ENCODE peak calls at places on chromosomes 13 and 19, in five cellular contexts. K is WTC11, B is GM12878, C is HepG2, U is K562. Z is an unnamed sample.
A peak's percentile ranks its signal among the peaks of the same experiment; 100 is the strongest.

GRCh38 chr13:31951215-31951678 is 80.3 kb upstream of the FRY start:
- DNase-seq in U (no peak), B (peak; percentile 89), K (no peak), C (no peak), Z (no peak)

GRCh38 chr19:20077791-20078463 is at the start of gene ZNF90:
- DNase-seq in C (peak; percentile 88), B (peak; percentile 11), K (peak; percentile 95), U (peak; percentile 14), Z (peak; percentile 96)

GRCh38 chr19:18053571-18054219 is 33.0 kb downstream of the IL12RB1 start:
- DNase-seq in K (no peak), B (no peak), C (no peak), U (no peak), Z (no peak)

GRCh38 chr13:32045963-32046785 is 14.6 kb downstream of the FRY start:
- DNase-seq in C (peak; percentile 92), B (no peak), K (no peak), U (no peak), Z (no peak)

GRCh38 chr13:48142437-48142836 is 47.5 kb upstream of the MED4 start:
- DNase-seq in C (no peak), U (no peak), K (no peak), B (peak; percentile 56), Z (no peak)

GRCh38 chr19:10566408-10566657 is 523 bp upstream of the KRI1 start:
- DNase-seq in C (no peak), K (no peak), U (no peak), B (no peak), Z (no peak)

GRCh38 chr19:973726-974563 is 10.2 kb upstream of the WDR18 start:
- DNase-seq in U (no peak), C (no peak), K (no peak), B (no peak), Z (no peak)

GRCh38 chr13:46721054-46721453 is 75.9 kb downstream of the ESD start:
- DNase-seq in K (peak; percentile 32), B (no peak), U (peak; percentile 13), C (peak; percentile 33), Z (no peak)

GRCh38 chr13:100625447-100625846 is 36.9 kb upstream of the GGACT start:
- DNase-seq in K (no peak), C (no peak), U (no peak), B (no peak), Z (no peak)

GRCh38 chr19:43480574-43480973 is 15.2 kb upstream of the LYPD3 start:
- DNase-seq in U (no peak), C (no peak), K (no peak), B (no peak), Z (no peak)

GRCh38 chr19:47693489-47693888 is 19.7 kb upstream of the EHD2 start:
- DNase-seq in K (no peak), C (no peak), U (no peak), B (no peak), Z (no peak)

GRCh38 chr13:110922506-110922905 is 7.6 kb upstream of the ANKRD10 start:
- DNase-seq in U (no peak), C (no peak), B (no peak), K (no peak), Z (no peak)

GRCh38 chr19:12623361-12624031 is 12.8 kb downstream of the ZNF791 start:
- DNase-seq in B (no peak), U (no peak), K (no peak), C (no peak), Z (no peak)

GRCh38 chr13:60012503-60012902 is 151.2 kb downstream of the DIAPH3 start:
- DNase-seq in B (no peak), C (no peak), U (no peak), K (no peak), Z (no peak)

GRCh38 chr13:111281751-111282311 is 38.6 kb upstream of the TEX29 start:
- DNase-seq in C (no peak), U (no peak), K (no peak), B (no peak), Z (no peak)

DNA sequence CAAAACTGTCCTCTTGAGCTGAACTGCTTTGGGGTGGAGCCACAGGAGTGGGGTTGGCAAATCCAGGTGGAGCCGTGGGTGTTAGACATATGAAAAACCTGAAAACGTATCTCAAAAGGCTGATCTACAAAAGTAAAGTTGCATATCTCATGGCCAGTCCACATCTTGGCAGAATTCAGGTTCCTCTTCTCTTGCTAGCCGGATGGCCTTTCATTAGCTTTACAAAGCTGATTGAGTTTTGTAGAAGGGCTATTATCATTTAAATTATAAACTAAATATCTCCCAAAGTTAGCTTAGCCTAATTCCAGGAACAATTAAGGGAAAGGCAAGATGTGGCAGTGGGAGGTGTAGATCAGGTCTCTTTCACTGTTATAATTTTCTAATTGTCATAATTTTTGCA is 1427.7 kb downstream of the EFNB2 start:
- DNase-seq in U (no peak), B (no peak), C (no peak), K (no peak), Z (no peak)
- TF ChIP-seq ATF2 in U (no peak), B (no peak), C (no peak), K (no peak), Z (no peak)

GRCh38 chr13:39767791-39768564 is 112.5 kb downstream of the COG6 start:
- DNase-seq in K (no peak), B (no peak), C (no peak), U (no peak), Z (no peak)
- TF ChIP-seq ATF2 in K (no peak), B (no peak), C (no peak), U (no peak), Z (no peak)

GRCh38 chr13:19590423-19590822 is 29.1 kb upstream of the TPTE2 start:
- DNase-seq in C (no peak), U (no peak), B (no peak), K (no peak), Z (no peak)
- TF ChIP-seq ATF2 in C (no peak), U (no peak), B (no peak), K (no peak), Z (no peak)

GRCh38 chr13:80751854-80752253 is 410.9 kb upstream of the SPRY2 start:
- DNase-seq in B (no peak), U (no peak), K (no peak), C (no peak), Z (no peak)
- TF ChIP-seq ATF2 in B (no peak), U (no peak), K (no peak), C (no peak), Z (no peak)

GRCh38 chr13:19720039-19720438 is 62.7 kb downstream of the PSPC1 start:
- DNase-seq in B (no peak), C (no peak), U (no peak), K (no peak), Z (no peak)
- TF ChIP-seq ATF2 in B (no peak), C (no peak), U (no peak), K (no peak), Z (no peak)

DNA sequence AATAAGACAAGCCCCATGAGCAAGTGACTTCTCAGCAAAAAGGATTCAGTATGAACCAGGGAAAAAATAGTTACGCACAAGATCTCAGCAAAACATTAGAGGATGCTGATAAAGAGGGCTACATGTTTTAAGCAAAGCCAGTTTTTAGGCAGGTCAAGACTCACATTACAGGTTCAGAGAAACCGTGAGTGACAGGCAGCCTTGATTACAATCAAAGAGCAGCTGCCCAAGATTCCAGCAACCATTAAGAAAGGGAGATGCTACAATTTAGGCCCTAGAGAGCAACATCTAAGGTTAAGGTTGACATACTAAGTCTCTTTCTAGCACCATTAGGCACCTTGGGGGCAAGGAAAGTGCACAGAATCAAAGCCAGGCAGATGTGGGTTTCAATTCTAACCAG is 2.8 kb upstream of the SLC7A1 start:
- DNase-seq in C (no peak), B (no peak), U (no peak), K (no peak), Z (no peak)
- TF ChIP-seq ATF2 in C (no peak), B (no peak), U (no peak), K (no peak), Z (no peak)

DNA sequence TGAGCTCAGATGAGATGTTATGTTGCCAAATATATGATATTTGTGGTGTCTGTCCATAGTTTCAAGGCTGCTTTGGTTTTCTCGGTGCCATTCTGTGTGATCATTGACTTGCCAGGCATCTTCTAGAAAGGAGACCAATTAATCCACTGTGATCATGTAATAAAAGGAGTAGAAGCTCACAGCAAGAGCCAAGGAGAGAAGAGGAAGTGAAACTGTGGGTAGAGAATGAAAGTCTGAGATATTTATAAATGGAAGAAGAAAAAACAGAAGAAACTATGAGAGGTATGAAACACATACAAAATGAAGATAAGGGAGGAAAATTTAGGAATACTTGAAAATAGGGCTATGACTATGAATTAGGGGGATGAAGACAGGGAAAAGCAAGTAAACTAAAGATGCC is 11.1 kb upstream of the ZNF613 start:
- DNase-seq in B (no peak), K (no peak), C (no peak), U (no peak), Z (no peak)
- TF ChIP-seq ATF2 in B (no peak), K (no peak), C (no peak), U (no peak), Z (no peak)

GRCh38 chr19:40674291-40674690 is 16.2 kb downstream of the NUMBL start:
- DNase-seq in U (no peak), C (no peak), B (no peak), K (no peak), Z (no peak)
- TF ChIP-seq ATF2 in U (no peak), C (no peak), B (no peak), K (no peak), Z (no peak)

GRCh38 chr19:15010497-15011255 is 31.0 kb upstream of the SLC1A6 start:
- DNase-seq in U (no peak), C (no peak), K (peak; percentile 69), B (no peak), Z (peak; percentile 23)
- TF ChIP-seq ATF2 in U (no peak), C (no peak), K (no peak), B (no peak), Z (no peak)

Z was measured in H1.